ENCODE peak calls at places on chromosomes 6 and 20, in six cellular contexts. A is posterior cingulate gyrus; L is stimulated activated CD4-positive, alpha-beta T cell treated with anti-CD3 and anti-CD28 coated beads, Interleukin-12 subunit alpha, Interleukin-12 subunit beta, amount 100 ng/mL, for 4 hours; F is T-helper 1 cell; J is left kidney; Q is HepG2. B is an unnamed sample.

GRCh38 chr20:17648782-17649730 is 33.0 kb downstream of the RRBP1 start:
- DNase-seq in F (no peak), Q (no peak), L (peak; percentile 15), J (peak; percentile 64), A (no peak), B (peak; percentile 63)

GRCh38 chr20:36777576-36777975 is 4.0 kb upstream of the DSN1 start:
- DNase-seq in Q (no peak), A (no peak), F (no peak), J (no peak), L (no peak), B (no peak)

GRCh38 chr6:126716826-126717514 is 377.1 kb downstream of the CENPW start:
- DNase-seq in Q (no peak), J (peak; percentile 89), A (no peak), L (no peak), F (no peak), B (no peak)

GRCh38 chr6:105077592-105078463 is 102.0 kb downstream of the POPDC3 start:
- DNase-seq in F (no peak), A (no peak), L (no peak), Q (peak; percentile 51), J (peak; percentile 72), B (no peak)

GRCh38 chr6:158020272-158020711 is 38.6 kb downstream of the SYNJ2 start:
- DNase-seq in J (no peak), A (no peak), Q (no peak), L (no peak), F (no peak), B (no peak)

GRCh38 chr20:37081717-37082289 is 14.0 kb downstream of the RBL1 start:
- DNase-seq in A (no peak), F (peak; percentile 32), J (no peak), L (peak; percentile 19), Q (no peak), B (no peak)

GRCh38 chr6:108764580-108764950 is 83.7 kb upstream of the ARMC2 start:
- DNase-seq in A (peak; percentile 12), F (no peak), Q (peak; percentile 84), J (no peak), L (no peak), B (no peak)

GRCh38 chr6:91824346-91824745 is 1237.5 kb upstream of the MAP3K7 start:
- DNase-seq in A (no peak), L (no peak), J (no peak), F (no peak), Q (no peak), B (no peak)

GRCh38 chr20:19952392-19952791 is 64.8 kb upstream of the NAA20 start:
- DNase-seq in J (no peak), A (no peak), Q (no peak), L (no peak), F (no peak), B (peak; percentile 61)

GRCh38 chr20:53734006-53734688 is 140.5 kb upstream of the ZNF217 start:
- DNase-seq in J (no peak), A (no peak), L (no peak), Q (no peak), F (no peak), B (no peak)

GRCh38 chr20:52761867-52762266 is 210.3 kb upstream of the TSHZ2 start:
- DNase-seq in A (no peak), F (no peak), J (no peak), L (no peak), Q (no peak), B (no peak)

GRCh38 chr6:112749673-112750072 is 402.5 kb downstream of the RFPL4B start:
- DNase-seq in F (no peak), J (no peak), A (no peak), L (no peak), Q (no peak), B (no peak)

GRCh38 chr6:168100803-168101095 is 21.7 kb upstream of the FRMD1 start:
- DNase-seq in L (no peak), J (no peak), A (no peak), Q (no peak), F (no peak), B (no peak)

GRCh38 chr6:107731422-107732319 is 92.4 kb downstream of the SCML4 start:
- DNase-seq in Q (no peak), F (no peak), L (no peak), A (no peak), J (no peak), B (peak; percentile 51)

GRCh38 chr20:16245879-16246278 is 327.4 kb downstream of the KIF16B start:
- DNase-seq in F (no peak), Q (peak; percentile 44), J (no peak), A (no peak), L (no peak), B (no peak)

GRCh38 chr6:162862462-162862861 is 134.7 kb downstream of the PACRG start:
- DNase-seq in Q (no peak), A (no peak), L (no peak), F (no peak), J (no peak), B (no peak)

GRCh38 chr6:121443953-121444590 is 8.6 kb downstream of the GJA1 start:
- DNase-seq in F (no peak), L (no peak), Q (no peak), A (no peak), J (peak; percentile 76), B (peak; percentile 52)

GRCh38 chr6:2848851-2849250 is 7.2 kb upstream of the SERPINB1 start:
- DNase-seq in F (peak; percentile 72), A (no peak), L (peak; percentile 53), J (no peak), Q (no peak), B (no peak)

GRCh38 chr6:18166314-18167007 is 11.2 kb downstream of the KDM1B start:
- DNase-seq in Q (no peak), A (no peak), F (no peak), L (no peak), J (no peak), B (no peak)

GRCh38 chr6:142026471-142026870 is 106.3 kb upstream of the GJE1 start:
- DNase-seq in A (no peak), L (no peak), F (no peak), Q (no peak), J (peak; percentile 14), B (no peak)

GRCh38 chr20:47438464-47439381 is 63.0 kb upstream of the NCOA3 start:
- DNase-seq in Q (no peak), J (peak; percentile 57), F (no peak), A (no peak), L (no peak), B (no peak)

GRCh38 chr6:39942903-39943580 is 8.8 kb upstream of the MOCS1 start:
- DNase-seq in L (no peak), J (no peak), A (no peak), Q (no peak), F (no peak), B (no peak)

GRCh38 chr6:12286381-12287132 is 3.6 kb upstream of the EDN1 start:
- DNase-seq in F (no peak), L (no peak), A (no peak), J (peak; percentile 35), Q (no peak), B (no peak)

GRCh38 chr6:22145823-22146379 is 150.9 kb downstream of the PRL start:
- DNase-seq in Q (no peak), F (no peak), A (peak; percentile 76), L (no peak), J (peak; percentile 77), B (peak; percentile 36)

GRCh38 chr6:130167655-130168054 is 55.1 kb downstream of the SAMD3 start:
- DNase-seq in J (no peak), F (no peak), L (no peak), Q (no peak), A (no peak), B (no peak)

GRCh38 chr6:34630040-34630439 is 66.5 kb downstream of the ILRUN start:
- DNase-seq in A (no peak), F (no peak), L (no peak), Q (peak; percentile 62), J (no peak), B (no peak)

GRCh38 chr6:68635706-68636513 is 828 bp downstream of the ADGRB3 start:
- DNase-seq in L (no peak), F (no peak), Q (no peak), J (peak; percentile 66), A (peak; percentile 52), B (peak; percentile 40)

GRCh38 chr20:40962733-40963504 is 65.7 kb upstream of the TOP1 start:
- DNase-seq in Q (peak; percentile 72), L (peak; percentile 66), A (peak; percentile 70), J (peak; percentile 85), F (peak; percentile 64), B (peak; percentile 73)

GRCh38 chr6:168147205-168147738 is 68.3 kb upstream of the FRMD1 start:
- DNase-seq in J (peak; percentile 81), Q (no peak), L (no peak), A (no peak), F (no peak), B (peak; percentile 83)

GRCh38 chr6:89566930-89567634 is 71.5 kb downstream of the LYRM2 start:
- DNase-seq in L (no peak), A (no peak), J (peak; percentile 84), F (no peak), Q (peak; percentile 12), B (peak; percentile 80)

GRCh38 chr6:44041461-44042260 is 85.6 kb downstream of the MRPL14 start:
- DNase-seq in J (peak; percentile 78), L (no peak), Q (no peak), F (no peak), A (no peak), B (no peak)

GRCh38 chr6:104572901-104573300 is 286.8 kb downstream of the HACE1 start:
- DNase-seq in J (no peak), Q (no peak), A (no peak), L (no peak), F (no peak), B (no peak)

GRCh38 chr6:105326216-105326615 is 76.7 kb downstream of the PREP start:
- DNase-seq in L (no peak), J (peak; percentile 72), F (no peak), A (no peak), Q (peak; percentile 52), B (peak; percentile 80)

GRCh38 chr6:46954819-46955520 is 33.2 kb upstream of the ADGRF5 start:
- DNase-seq in A (no peak), Q (no peak), L (no peak), J (peak; percentile 15), F (no peak), B (peak; percentile 82)

GRCh38 chr6:119446623-119447008 is 97.1 kb upstream of the MAN1A1 start:
- DNase-seq in Q (no peak), A (no peak), F (no peak), L (no peak), J (peak; percentile 19), B (no peak)